ENCODE peak calls at places on chromosomes 1 and 21, in seven cellular contexts. I is putamen, P is germinal center, N is iris pigment epithelial cell, Y is NAMALWA, S is NCI-H510A, F is tibial nerve. A is an unnamed sample.
A peak's percentile ranks its signal among the peaks of the same experiment; 100 is the strongest.

GRCh38 chr1:37240897-37241296 is 206.6 kb upstream of the GRIK3 start:
- DNase-seq in I (no peak), P (no peak), N (no peak), Y (no peak), S (peak; percentile 95), F (no peak), A (no peak)

GRCh38 chr21:14889080-14889805 is 175.6 kb downstream of the NRIP1 start:
- DNase-seq in I (no peak), P (no peak), N (peak; percentile 95), Y (no peak), S (no peak), F (peak; percentile 56), A (no peak)

GRCh38 chr1:29502225-29502755 is 266.0 kb downstream of the PTPRU start:
- DNase-seq in I (no peak), P (no peak), N (no peak), Y (no peak), S (no peak), F (no peak), A (no peak)

GRCh38 chr1:202588644-202589189 is 121.5 kb downstream of the SYT2 start:
- DNase-seq in I (no peak), P (no peak), N (no peak), Y (no peak), S (no peak), F (no peak), A (no peak)

GRCh38 chr1:223631367-223631977 is 34.0 kb downstream of the CAPN8 start:
- DNase-seq in I (no peak), P (no peak), N (peak; percentile 4), Y (no peak), S (no peak), F (no peak), A (no peak)

GRCh38 chr1:156368889-156369684 is at the start of gene RHBG:
- DNase-seq in I (no peak), P (no peak), N (peak; percentile 10), Y (no peak), S (peak; percentile 48), F (no peak), A (peak; percentile 45)

GRCh38 chr1:5879421-5879820 is 112.8 kb downstream of the NPHP4 start:
- DNase-seq in I (no peak), P (no peak), N (no peak), Y (no peak), S (no peak), F (no peak), A (no peak)

GRCh38 chr1:109626682-109627408 is 7.2 kb downstream of the AMPD2 start:
- DNase-seq in I (no peak), P (no peak), N (no peak), Y (no peak), S (no peak), F (peak; percentile 2), A (no peak)

GRCh38 chr1:200512191-200512590 is 102.4 kb upstream of the ZNF281 start:
- DNase-seq in I (peak; percentile 42), P (no peak), N (peak; percentile 85), Y (no peak), S (no peak), F (no peak), A (no peak)

GRCh38 chr1:14300991-14301703 is 297.3 kb upstream of the KAZN start:
- DNase-seq in I (no peak), P (no peak), N (no peak), Y (no peak), S (no peak), F (no peak), A (no peak)

GRCh38 chr1:81702903-81703302 is 97.8 kb upstream of the ADGRL2 start:
- DNase-seq in I (no peak), P (no peak), N (peak; percentile 99), Y (no peak), S (no peak), F (no peak), A (no peak)

GRCh38 chr1:204249736-204250427 is 36.1 kb upstream of the GOLT1A start:
- DNase-seq in I (no peak), P (no peak), N (no peak), Y (no peak), S (no peak), F (no peak), A (no peak)

GRCh38 chr1:109914587-109915240 is 4.1 kb downstream of the CSF1 start:
- DNase-seq in I (no peak), P (no peak), N (no peak), Y (no peak), S (no peak), F (no peak), A (no peak)

GRCh38 chr1:91924146-91924545 is 25.1 kb upstream of the BRDT start:
- DNase-seq in I (no peak), P (no peak), N (peak; percentile 57), Y (no peak), S (no peak), F (no peak), A (no peak)

GRCh38 chr1:71081697-71082080 is 854 bp upstream of the ZRANB2 start:
- DNase-seq in I (peak; percentile 2), P (no peak), N (no peak), Y (peak; percentile 7), S (no peak), F (no peak), A (no peak)

GRCh38 chr1:60073605-60074278 is at the start of gene C1orf87:
- DNase-seq in I (no peak), P (no peak), N (no peak), Y (no peak), S (peak; percentile 8), F (no peak), A (peak; percentile 9)

GRCh38 chr1:214505134-214505533 is 46.3 kb downstream of the PTPN14 start:
- DNase-seq in I (no peak), P (no peak), N (no peak), Y (no peak), S (no peak), F (no peak), A (no peak)

GRCh38 chr1:220371324-220371723 is 99.1 kb upstream of the RAB3GAP2 start:
- DNase-seq in I (no peak), P (no peak), N (no peak), Y (no peak), S (no peak), F (no peak), A (no peak)

GRCh38 chr21:28737671-28738279 is 254.9 kb downstream of the LTN1 start:
- DNase-seq in I (no peak), P (no peak), N (peak; percentile 35), Y (no peak), S (no peak), F (no peak), A (no peak)

GRCh38 chr1:161072751-161073449 is 3.2 kb upstream of the ARHGAP30 start:
- DNase-seq in I (no peak), P (no peak), N (no peak), Y (no peak), S (no peak), F (no peak), A (no peak)

GRCh38 chr1:40976952-40977690 is 2.4 kb upstream of the CTPS1 start:
- DNase-seq in I (no peak), P (no peak), N (peak; percentile 84), Y (no peak), S (no peak), F (no peak), A (no peak)

GRCh38 chr1:53115403-53116306 is 26.8 kb downstream of the SLC1A7 start:
- DNase-seq in I (no peak), P (no peak), N (peak; percentile 94), Y (no peak), S (no peak), F (no peak), A (peak; percentile 54)

GRCh38 chr1:244060117-244060516 is 9.0 kb downstream of the ZBTB18 start:
- DNase-seq in I (no peak), P (no peak), N (no peak), Y (no peak), S (no peak), F (no peak), A (no peak)

GRCh38 chr1:167564592-167564991 is 11.0 kb upstream of the CREG1 start:
- DNase-seq in I (no peak), P (no peak), N (peak; percentile 17), Y (peak; percentile 54), S (no peak), F (no peak), A (no peak)

GRCh38 chr1:223720987-223721591 is 8.8 kb downstream of the CAPN2 start:
- DNase-seq in I (no peak), P (no peak), N (peak; percentile 94), Y (no peak), S (no peak), F (no peak), A (no peak)

GRCh38 chr1:218380125-218380977 is 35.2 kb downstream of the TGFB2 start:
- DNase-seq in I (no peak), P (no peak), N (peak; percentile 86), Y (no peak), S (no peak), F (no peak), A (no peak)

GRCh38 chr1:205480349-205481278 is 23.9 kb upstream of the CDK18 start:
- DNase-seq in I (no peak), P (no peak), N (no peak), Y (peak; percentile 48), S (no peak), F (no peak), A (no peak)

GRCh38 chr1:37919277-37919676 is 27.6 kb downstream of the INPP5B start:
- DNase-seq in I (no peak), P (no peak), N (peak; percentile 53), Y (peak; percentile 57), S (no peak), F (no peak), A (no peak)

GRCh38 chr1:83531910-83532309 is 467.0 kb downstream of the TTLL7 start:
- DNase-seq in I (no peak), P (no peak), N (no peak), Y (no peak), S (no peak), F (no peak), A (no peak)

GRCh38 chr21:33124879-33125278 is 54.9 kb downstream of the OLIG1 start:
- DNase-seq in I (no peak), P (no peak), N (no peak), Y (no peak), S (no peak), F (no peak), A (no peak)

GRCh38 chr1:11841245-11842153 is 6.1 kb downstream of the NPPA start:
- DNase-seq in I (no peak), P (no peak), N (no peak), Y (peak; percentile 77), S (no peak), F (no peak), A (no peak)

GRCh38 chr1:85356130-85356529 is 79.7 kb upstream of the BCL10 start:
- DNase-seq in I (no peak), P (no peak), N (no peak), Y (no peak), S (no peak), F (no peak), A (no peak)

GRCh38 chr1:214281902-214282695 is 1.1 kb downstream of the SMYD2 start:
- DNase-seq in I (no peak), P (no peak), N (peak; percentile 50), Y (peak; percentile 25), S (peak; percentile 16), F (no peak), A (no peak)

GRCh38 chr1:26483980-26484379 is 11.7 kb downstream of the HMGN2 start:
- DNase-seq in I (no peak), P (no peak), N (no peak), Y (no peak), S (no peak), F (no peak), A (no peak)

GRCh38 chr1:51898090-51898734 is 19.7 kb upstream of the NRDC start:
- DNase-seq in I (no peak), P (no peak), N (peak; percentile 93), Y (no peak), S (no peak), F (no peak), A (no peak)

A was measured in progenitor cell of endocrine pancreas.